ENCODE peak calls at places on chromosomes 12 and 14, in nine cellular contexts. One of them, this sample, is unnamed.

GRCh38 chr12:101696477-101697196 is 803 bp upstream of the CHPT1 start:
- DNase-seq in ovary: peak
- DNase-seq in WERI-Rb-1: peak
- DNase-seq in H9: no peak
- DNase-seq in pancreas: peak
- DNase-seq in tibial artery: peak
- DNase-seq in colonic mucosa: peak
- DNase-seq in SK-N-SH: peak
- DNase-seq in aorta: peak
- DNase-seq in this sample: peak

GRCh38 chr14:103616635-103617300 is 12.2 kb upstream of the KLC1 start:
- DNase-seq in WERI-Rb-1: no peak
- DNase-seq in tibial artery: no peak
- DNase-seq in SK-N-SH: no peak
- DNase-seq in colonic mucosa: no peak
- DNase-seq in aorta: no peak
- DNase-seq in ovary: no peak
- DNase-seq in H9: no peak
- DNase-seq in pancreas: no peak
- DNase-seq in this sample: no peak

GRCh38 chr12:47393403-47393790 is 312.4 kb downstream of the RPAP3 start:
- DNase-seq in pancreas: no peak
- DNase-seq in H9: no peak
- DNase-seq in colonic mucosa: no peak
- DNase-seq in ovary: no peak
- DNase-seq in aorta: no peak
- DNase-seq in WERI-Rb-1: no peak
- DNase-seq in SK-N-SH: no peak
- DNase-seq in tibial artery: no peak
- DNase-seq in this sample: no peak

GRCh38 chr14:85024931-85025330 is 505.0 kb upstream of the FLRT2 start:
- DNase-seq in SK-N-SH: no peak
- DNase-seq in ovary: no peak
- DNase-seq in H9: no peak
- DNase-seq in aorta: no peak
- DNase-seq in tibial artery: no peak
- DNase-seq in pancreas: no peak
- DNase-seq in WERI-Rb-1: no peak
- DNase-seq in colonic mucosa: no peak
- DNase-seq in this sample: no peak

GRCh38 chr12:113298472-113298817 is 36.5 kb downstream of the SLC8B1 start:
- DNase-seq in SK-N-SH: no peak
- DNase-seq in aorta: no peak
- DNase-seq in pancreas: no peak
- DNase-seq in tibial artery: no peak
- DNase-seq in WERI-Rb-1: no peak
- DNase-seq in H9: no peak
- DNase-seq in colonic mucosa: no peak
- DNase-seq in ovary: no peak
- DNase-seq in this sample: no peak

GRCh38 chr14:90815817-90816662 is at the start of gene TTC7B:
- DNase-seq in ovary: peak
- DNase-seq in H9: peak
- DNase-seq in SK-N-SH: peak
- DNase-seq in pancreas: peak
- DNase-seq in colonic mucosa: no peak
- DNase-seq in tibial artery: no peak
- DNase-seq in WERI-Rb-1: peak
- DNase-seq in aorta: peak
- DNase-seq in this sample: no peak

GRCh38 chr12:92503029-92503931 is 199.5 kb upstream of the PLEKHG7 start:
- DNase-seq in SK-N-SH: no peak
- DNase-seq in tibial artery: no peak
- DNase-seq in WERI-Rb-1: no peak
- DNase-seq in pancreas: peak
- DNase-seq in colonic mucosa: no peak
- DNase-seq in H9: no peak
- DNase-seq in aorta: no peak
- DNase-seq in ovary: peak
- DNase-seq in this sample: peak

GRCh38 chr14:44316647-44317432 is 190.2 kb downstream of the FSCB start:
- DNase-seq in SK-N-SH: no peak
- DNase-seq in WERI-Rb-1: no peak
- DNase-seq in ovary: no peak
- DNase-seq in tibial artery: no peak
- DNase-seq in pancreas: peak
- DNase-seq in aorta: no peak
- DNase-seq in H9: no peak
- DNase-seq in colonic mucosa: peak
- DNase-seq in this sample: peak

GRCh38 chr12:6229823-6230222 is 29.6 kb downstream of the CD9 start:
- DNase-seq in pancreas: no peak
- DNase-seq in colonic mucosa: peak
- DNase-seq in H9: no peak
- DNase-seq in WERI-Rb-1: no peak
- DNase-seq in ovary: peak
- DNase-seq in aorta: peak
- DNase-seq in tibial artery: peak
- DNase-seq in SK-N-SH: no peak
- DNase-seq in this sample: peak

DNA sequence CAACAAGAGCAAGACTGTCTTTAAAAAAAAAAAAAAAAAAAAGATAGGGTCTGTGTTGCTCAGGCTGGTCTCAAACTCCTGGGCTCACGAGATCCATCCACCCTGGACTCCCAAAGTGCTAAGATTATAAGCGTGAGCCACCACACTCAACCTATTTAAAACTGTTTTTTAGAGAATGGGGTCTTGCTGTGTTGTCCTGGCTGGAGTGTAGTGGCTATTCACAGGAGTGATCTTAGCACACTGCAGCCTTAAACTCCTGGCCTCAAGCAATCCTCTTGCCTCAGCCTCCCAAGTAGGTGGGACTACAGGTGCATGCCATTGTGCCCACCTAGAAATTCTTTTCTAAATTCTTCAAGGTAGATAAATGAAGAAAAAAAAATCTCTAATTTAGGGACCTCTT is 7.6 kb downstream of the COQ10A start:
- DNase-seq in aorta: no peak
- DNase-seq in SK-N-SH: no peak
- DNase-seq in pancreas: no peak
- DNase-seq in colonic mucosa: no peak
- DNase-seq in H9: no peak
- DNase-seq in WERI-Rb-1: no peak
- DNase-seq in tibial artery: no peak
- DNase-seq in ovary: no peak
- DNase-seq in this sample: no peak
- H3K27ac ChIP-seq in aorta: no peak
- H3K27ac ChIP-seq in SK-N-SH: no peak
- H3K27ac ChIP-seq in pancreas: no peak
- H3K27ac ChIP-seq in colonic mucosa: no peak
- H3K27ac ChIP-seq in H9: no peak
- H3K27ac ChIP-seq in WERI-Rb-1: no peak
- H3K27ac ChIP-seq in tibial artery: no peak
- H3K27ac ChIP-seq in ovary: no peak
- H3K27ac ChIP-seq in this sample: no peak

DNA sequence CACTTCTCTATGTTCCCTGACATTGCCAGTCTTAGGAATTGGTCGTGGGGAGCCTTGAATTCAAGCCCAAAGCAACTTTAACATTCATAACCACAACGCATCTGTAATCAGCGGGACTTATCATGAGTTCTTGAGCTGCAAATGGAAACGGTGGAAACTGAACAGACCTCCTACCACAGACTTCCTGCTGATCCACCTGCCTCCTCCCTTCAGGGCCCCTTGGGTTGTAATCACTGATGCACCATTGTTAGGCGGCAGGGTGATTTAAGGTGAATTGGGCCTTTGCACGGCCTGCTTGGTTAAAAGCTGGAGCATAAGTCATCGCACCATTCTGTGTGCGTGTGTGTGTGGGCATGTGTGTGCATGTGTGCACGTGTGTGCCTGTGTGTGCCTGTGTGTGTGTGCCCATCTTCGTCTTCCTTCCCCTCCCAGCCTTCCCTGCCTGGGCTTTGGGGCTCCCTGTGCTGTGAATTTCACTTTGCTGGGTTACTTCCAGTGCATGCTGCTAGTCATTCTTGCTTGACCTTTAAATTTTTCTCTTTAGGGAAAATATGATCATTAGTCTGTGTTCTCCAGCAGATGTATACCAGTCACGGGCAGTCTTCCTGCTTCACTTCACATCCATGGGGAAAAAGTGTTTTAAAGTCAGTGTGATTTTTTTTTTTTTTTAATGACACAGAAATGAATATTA is 29.0 kb downstream of the CHST11 start:
- DNase-seq in H9: no peak
- DNase-seq in tibial artery: no peak
- DNase-seq in ovary: no peak
- DNase-seq in SK-N-SH: no peak
- DNase-seq in aorta: no peak
- DNase-seq in pancreas: no peak
- DNase-seq in colonic mucosa: no peak
- DNase-seq in WERI-Rb-1: no peak
- DNase-seq in this sample: no peak
- H3K27ac ChIP-seq in H9: no peak
- H3K27ac ChIP-seq in tibial artery: no peak
- H3K27ac ChIP-seq in ovary: no peak
- H3K27ac ChIP-seq in SK-N-SH: no peak
- H3K27ac ChIP-seq in aorta: no peak
- H3K27ac ChIP-seq in pancreas: no peak
- H3K27ac ChIP-seq in colonic mucosa: no peak
- H3K27ac ChIP-seq in WERI-Rb-1: no peak
- H3K27ac ChIP-seq in this sample: no peak

GRCh38 chr12:42143401-42144173 is 1.1 kb downstream of the GXYLT1 start:
- DNase-seq in WERI-Rb-1: no peak
- DNase-seq in aorta: no peak
- DNase-seq in tibial artery: no peak
- DNase-seq in SK-N-SH: peak
- DNase-seq in colonic mucosa: no peak
- DNase-seq in H9: no peak
- DNase-seq in ovary: no peak
- DNase-seq in pancreas: no peak
- DNase-seq in this sample: no peak

GRCh38 chr12:42144424-42145196 is at the start of gene GXYLT1:
- DNase-seq in pancreas: peak
- DNase-seq in ovary: peak
- DNase-seq in tibial artery: peak
- DNase-seq in colonic mucosa: peak
- DNase-seq in WERI-Rb-1: peak
- DNase-seq in SK-N-SH: peak
- DNase-seq in aorta: peak
- DNase-seq in H9: peak
- DNase-seq in this sample: peak

GRCh38 chr12:42144174-42144423 is 575 bp downstream of the GXYLT1 start:
- DNase-seq in aorta: no peak
- DNase-seq in ovary: peak
- DNase-seq in H9: no peak
- DNase-seq in SK-N-SH: no peak
- DNase-seq in tibial artery: no peak
- DNase-seq in colonic mucosa: peak
- DNase-seq in WERI-Rb-1: peak
- DNase-seq in pancreas: no peak
- DNase-seq in this sample: no peak

GRCh38 chr12:42145197-42145549 is 499 bp upstream of the GXYLT1 start:
- DNase-seq in H9: no peak
- DNase-seq in WERI-Rb-1: no peak
- DNase-seq in aorta: no peak
- DNase-seq in SK-N-SH: no peak
- DNase-seq in colonic mucosa: peak
- DNase-seq in ovary: no peak
- DNase-seq in tibial artery: no peak
- DNase-seq in pancreas: no peak
- DNase-seq in this sample: no peak

GRCh38 chr12:42145552-42146215 is 1.0 kb upstream of the GXYLT1 start:
- DNase-seq in ovary: no peak
- DNase-seq in SK-N-SH: no peak
- DNase-seq in WERI-Rb-1: no peak
- DNase-seq in tibial artery: no peak
- DNase-seq in H9: peak
- DNase-seq in pancreas: no peak
- DNase-seq in aorta: no peak
- DNase-seq in colonic mucosa: peak
- DNase-seq in this sample: no peak
- H3K27ac ChIP-seq in ovary: no peak
- H3K27ac ChIP-seq in SK-N-SH: no peak
- H3K27ac ChIP-seq in WERI-Rb-1: no peak
- H3K27ac ChIP-seq in tibial artery: peak
- H3K27ac ChIP-seq in H9: no peak
- H3K27ac ChIP-seq in pancreas: no peak
- H3K27ac ChIP-seq in aorta: no peak
- H3K27ac ChIP-seq in colonic mucosa: peak
- H3K27ac ChIP-seq in this sample: peak

GRCh38 chr14:92539875-92540274 is 26.3 kb downstream of the RIN3 start:
- DNase-seq in aorta: no peak
- DNase-seq in SK-N-SH: no peak
- DNase-seq in tibial artery: no peak
- DNase-seq in ovary: no peak
- DNase-seq in WERI-Rb-1: no peak
- DNase-seq in colonic mucosa: no peak
- DNase-seq in pancreas: no peak
- DNase-seq in H9: no peak
- DNase-seq in this sample: no peak

GRCh38 chr14:92534863-92535654 is 21.5 kb downstream of the RIN3 start:
- DNase-seq in pancreas: no peak
- DNase-seq in aorta: no peak
- DNase-seq in colonic mucosa: peak
- DNase-seq in ovary: no peak
- DNase-seq in SK-N-SH: no peak
- DNase-seq in WERI-Rb-1: no peak
- DNase-seq in tibial artery: no peak
- DNase-seq in H9: no peak
- DNase-seq in this sample: no peak

GRCh38 chr14:92540472-92541048 is 27.0 kb downstream of the RIN3 start:
- DNase-seq in SK-N-SH: peak
- DNase-seq in H9: no peak
- DNase-seq in tibial artery: peak
- DNase-seq in pancreas: peak
- DNase-seq in colonic mucosa: peak
- DNase-seq in aorta: peak
- DNase-seq in WERI-Rb-1: no peak
- DNase-seq in ovary: peak
- DNase-seq in this sample: no peak

GRCh38 chr14:92539419-92539818 is 25.8 kb downstream of the RIN3 start:
- DNase-seq in ovary: no peak
- DNase-seq in pancreas: no peak
- DNase-seq in aorta: no peak
- DNase-seq in H9: no peak
- DNase-seq in colonic mucosa: no peak
- DNase-seq in WERI-Rb-1: no peak
- DNase-seq in tibial artery: no peak
- DNase-seq in SK-N-SH: no peak
- DNase-seq in this sample: no peak

DNA sequence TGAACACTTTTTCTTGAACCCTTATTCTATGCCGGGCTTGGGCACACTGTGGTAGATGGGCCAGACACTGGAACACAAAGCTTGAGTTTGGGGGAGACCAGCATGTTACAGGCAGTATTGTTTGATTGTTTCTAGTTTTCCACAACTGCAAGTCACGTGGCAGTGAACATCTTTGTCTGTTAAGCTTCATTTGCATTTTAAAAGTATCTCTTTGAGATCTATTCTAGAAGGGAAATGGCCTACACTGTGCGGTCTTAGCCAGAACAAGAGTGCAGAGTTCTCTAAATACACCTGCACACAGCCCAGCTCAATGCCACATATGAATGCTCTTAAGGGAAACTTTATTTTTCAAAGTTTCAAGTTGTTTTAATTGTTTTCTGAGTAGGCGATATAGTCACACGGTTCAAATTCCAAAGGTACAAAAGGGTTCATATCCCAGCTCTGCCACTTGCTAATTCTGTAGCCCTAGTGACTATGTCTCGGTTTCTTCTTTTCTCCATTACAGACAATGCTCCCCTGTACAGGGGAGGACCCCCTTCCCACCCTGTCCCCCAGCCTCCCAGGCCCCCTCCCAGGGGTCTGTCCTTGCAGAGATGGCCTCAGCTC is 24.9 kb downstream of the RIN3 start:
- DNase-seq in H9: no peak
- DNase-seq in colonic mucosa: no peak
- DNase-seq in aorta: no peak
- DNase-seq in pancreas: no peak
- DNase-seq in WERI-Rb-1: no peak
- DNase-seq in SK-N-SH: no peak
- DNase-seq in ovary: no peak
- DNase-seq in tibial artery: no peak
- DNase-seq in this sample: no peak
- H3K27ac ChIP-seq in H9: no peak
- H3K27ac ChIP-seq in colonic mucosa: no peak
- H3K27ac ChIP-seq in aorta: peak
- H3K27ac ChIP-seq in pancreas: no peak
- H3K27ac ChIP-seq in WERI-Rb-1: no peak
- H3K27ac ChIP-seq in SK-N-SH: no peak
- H3K27ac ChIP-seq in ovary: no peak
- H3K27ac ChIP-seq in tibial artery: peak
- H3K27ac ChIP-seq in this sample: no peak

This sample was measured in dorsolateral prefrontal cortex.